ENCODE peak calls at places on chromosomes 7 and 10, in five cellular contexts. L is cardiac muscle cell, R is mammary epithelial cell, E is NB4, T is body of pancreas. O is an unnamed sample.

GRCh38 chr7:95255691-95256090 is 68.6 kb downstream of the PON1 start:
- DNase-seq in E (no peak), T (no peak), R (no peak), L (no peak), O (no peak)

GRCh38 chr10:119301397-119301796 is 94.0 kb downstream of the GRK5 start:
- DNase-seq in L (no peak), T (no peak), R (no peak), E (no peak), O (no peak)

GRCh38 chr7:14303536-14303935 is 314.1 kb upstream of the ETV1 start:
- DNase-seq in E (no peak), R (no peak), T (no peak), L (no peak), O (no peak)

GRCh38 chr10:79050896-79051555 is 17.7 kb upstream of the ZMIZ1 start:
- DNase-seq in L (peak), T (no peak), R (no peak), E (no peak), O (peak)

GRCh38 chr7:63925626-63926460 is 72.8 kb upstream of the ZNF722 start:
- DNase-seq in R (peak), L (peak), T (peak), E (peak), O (no peak)

GRCh38 chr10:132735923-132736391 is 50.0 kb downstream of the NKX6-2 start:
- DNase-seq in L (no peak), R (no peak), T (no peak), E (no peak), O (no peak)

GRCh38 chr7:1571261-1571650 is 1.4 kb upstream of the PSMG3 start:
- DNase-seq in L (peak), T (no peak), R (no peak), E (peak), O (peak)

GRCh38 chr10:129659881-129660280 is 192.8 kb downstream of the MGMT start:
- DNase-seq in E (peak), R (no peak), L (no peak), T (no peak), O (peak)

GRCh38 chr7:13903997-13904396 is 85.5 kb downstream of the ETV1 start:
- DNase-seq in E (no peak), T (no peak), R (no peak), L (peak), O (peak)

GRCh38 chr7:152761116-152761748 is 1.7 kb downstream of the ACTR3B start:
- DNase-seq in E (no peak), T (no peak), R (peak), L (no peak), O (peak)
- H3K4me3 ChIP-seq in E (peak), T (no peak), R (peak), L (peak), O (peak)

GRCh38 chr7:92880212-92881090 is 44.1 kb upstream of the CDK6 start:
- DNase-seq in E (peak), L (peak), T (peak), R (peak), O (peak)
- TF ChIP-seq CTCF in E (peak), L (peak), T (no peak), R (peak), O (peak)

GRCh38 chr10:6086375-6087233 is 2.2 kb upstream of the RBM17 start:
- DNase-seq in L (peak), E (peak), R (peak), T (peak), O (peak)
- H3K4me3 ChIP-seq in L (no peak), E (no peak), R (no peak), T (no peak), O (peak)

GRCh38 chr7:7884855-7885254 is 83.7 kb upstream of the GLCCI1 start:
- DNase-seq in E (no peak), T (no peak), R (peak), L (peak), O (peak)
- TF ChIP-seq CTCF in E (no peak), T (no peak), R (no peak), L (no peak), O (no peak)

GRCh38 chr10:102243304-102243703 is 2.0 kb upstream of the PITX3 start:
- DNase-seq in E (no peak), R (peak), T (no peak), L (peak), O (peak)

GRCh38 chr10:102241037-102241443 is 272 bp downstream of the PITX3 start:
- DNase-seq in R (no peak), T (no peak), E (no peak), L (no peak), O (no peak)

GRCh38 chr10:102242118-102242485 is 790 bp upstream of the PITX3 start:
- DNase-seq in E (no peak), L (no peak), R (no peak), T (no peak), O (no peak)

GRCh38 chr10:102240467-102241036 is 760 bp downstream of the PITX3 start:
- DNase-seq in T (peak), L (peak), E (no peak), R (no peak), O (no peak)

GRCh38 chr10:102241444-102242117 is at the start of gene PITX3:
- DNase-seq in R (peak), L (peak), T (peak), E (peak), O (peak)
- H3K4me3 ChIP-seq in R (peak), L (peak), T (peak), E (peak), O (peak)

O was measured in fibroblast of the aortic adventitia.